ENCODE peak calls at places on chromosomes 2 and 18, in ten cellular contexts. One of them, this sample, is unnamed.

GRCh38 chr2:28683100-28683706 is 68.4 kb upstream of the PPP1CB start:
- DNase-seq in activated naive CD4-positive, alpha-beta T cell: no peak
- DNase-seq in A172: peak
- DNase-seq in T-cell: no peak
- DNase-seq in midbrain: peak
- DNase-seq in SW 1271: no peak
- DNase-seq in AG09309: no peak
- DNase-seq in Calu3: peak
- DNase-seq in A549: peak
- DNase-seq in stimulated activated CD8-positive, alpha-beta memory T cell treated with anti-CD3 and anti-CD28 coated beads, Interleukin-15, amount 100 ng/mL, for 4 hours: no peak
- DNase-seq in this sample: no peak

GRCh38 chr2:219289537-219290361 is 10.6 kb downstream of the DNAJB2 start:
- DNase-seq in SW 1271: no peak
- DNase-seq in A172: peak
- DNase-seq in AG09309: peak
- DNase-seq in Calu3: peak
- DNase-seq in stimulated activated CD8-positive, alpha-beta memory T cell treated with anti-CD3 and anti-CD28 coated beads, Interleukin-15, amount 100 ng/mL, for 4 hours: no peak
- DNase-seq in midbrain: peak
- DNase-seq in T-cell: no peak
- DNase-seq in A549: no peak
- DNase-seq in activated naive CD4-positive, alpha-beta T cell: no peak
- DNase-seq in this sample: peak

GRCh38 chr2:69372767-69373166 is 14.3 kb downstream of the GFPT1 start:
- DNase-seq in activated naive CD4-positive, alpha-beta T cell: no peak
- DNase-seq in AG09309: no peak
- DNase-seq in T-cell: no peak
- DNase-seq in Calu3: no peak
- DNase-seq in midbrain: no peak
- DNase-seq in SW 1271: no peak
- DNase-seq in A549: no peak
- DNase-seq in stimulated activated CD8-positive, alpha-beta memory T cell treated with anti-CD3 and anti-CD28 coated beads, Interleukin-15, amount 100 ng/mL, for 4 hours: no peak
- DNase-seq in A172: no peak
- DNase-seq in this sample: no peak

GRCh38 chr18:23529597-23529996 is 26.3 kb downstream of the RMC1 start:
- DNase-seq in A549: peak
- DNase-seq in A172: peak
- DNase-seq in stimulated activated CD8-positive, alpha-beta memory T cell treated with anti-CD3 and anti-CD28 coated beads, Interleukin-15, amount 100 ng/mL, for 4 hours: no peak
- DNase-seq in activated naive CD4-positive, alpha-beta T cell: no peak
- DNase-seq in Calu3: peak
- DNase-seq in SW 1271: peak
- DNase-seq in T-cell: no peak
- DNase-seq in midbrain: no peak
- DNase-seq in AG09309: no peak
- DNase-seq in this sample: no peak

GRCh38 chr2:190355968-190356657 is 12.7 kb downstream of the INPP1 start:
- DNase-seq in T-cell: no peak
- DNase-seq in A172: no peak
- DNase-seq in SW 1271: no peak
- DNase-seq in Calu3: peak
- DNase-seq in A549: no peak
- DNase-seq in activated naive CD4-positive, alpha-beta T cell: no peak
- DNase-seq in midbrain: no peak
- DNase-seq in stimulated activated CD8-positive, alpha-beta memory T cell treated with anti-CD3 and anti-CD28 coated beads, Interleukin-15, amount 100 ng/mL, for 4 hours: no peak
- DNase-seq in AG09309: no peak
- DNase-seq in this sample: no peak

GRCh38 chr2:175454953-175455389 is 273.5 kb upstream of the ATP5MC3 start:
- DNase-seq in T-cell: no peak
- DNase-seq in A172: no peak
- DNase-seq in AG09309: no peak
- DNase-seq in stimulated activated CD8-positive, alpha-beta memory T cell treated with anti-CD3 and anti-CD28 coated beads, Interleukin-15, amount 100 ng/mL, for 4 hours: no peak
- DNase-seq in Calu3: no peak
- DNase-seq in A549: no peak
- DNase-seq in activated naive CD4-positive, alpha-beta T cell: no peak
- DNase-seq in SW 1271: no peak
- DNase-seq in midbrain: no peak
- DNase-seq in this sample: no peak

GRCh38 chr2:107094450-107094986 is 208.6 kb upstream of the ST6GAL2 start:
- DNase-seq in midbrain: no peak
- DNase-seq in T-cell: no peak
- DNase-seq in AG09309: no peak
- DNase-seq in activated naive CD4-positive, alpha-beta T cell: no peak
- DNase-seq in stimulated activated CD8-positive, alpha-beta memory T cell treated with anti-CD3 and anti-CD28 coated beads, Interleukin-15, amount 100 ng/mL, for 4 hours: no peak
- DNase-seq in A549: no peak
- DNase-seq in Calu3: no peak
- DNase-seq in A172: no peak
- DNase-seq in SW 1271: no peak
- DNase-seq in this sample: no peak

GRCh38 chr2:215060851-215061541 is 77.4 kb downstream of the ABCA12 start:
- DNase-seq in A172: no peak
- DNase-seq in activated naive CD4-positive, alpha-beta T cell: no peak
- DNase-seq in AG09309: no peak
- DNase-seq in midbrain: no peak
- DNase-seq in stimulated activated CD8-positive, alpha-beta memory T cell treated with anti-CD3 and anti-CD28 coated beads, Interleukin-15, amount 100 ng/mL, for 4 hours: no peak
- DNase-seq in SW 1271: no peak
- DNase-seq in Calu3: no peak
- DNase-seq in A549: no peak
- DNase-seq in T-cell: no peak
- DNase-seq in this sample: no peak

GRCh38 chr2:159617651-159618050 is 1.3 kb upstream of the BAZ2B start:
- DNase-seq in midbrain: peak
- DNase-seq in stimulated activated CD8-positive, alpha-beta memory T cell treated with anti-CD3 and anti-CD28 coated beads, Interleukin-15, amount 100 ng/mL, for 4 hours: no peak
- DNase-seq in activated naive CD4-positive, alpha-beta T cell: no peak
- DNase-seq in A549: no peak
- DNase-seq in AG09309: no peak
- DNase-seq in T-cell: no peak
- DNase-seq in A172: peak
- DNase-seq in Calu3: peak
- DNase-seq in SW 1271: no peak
- DNase-seq in this sample: no peak

GRCh38 chr2:233307565-233307964 is at the start of gene SAG:
- DNase-seq in A172: no peak
- DNase-seq in Calu3: no peak
- DNase-seq in activated naive CD4-positive, alpha-beta T cell: no peak
- DNase-seq in T-cell: no peak
- DNase-seq in stimulated activated CD8-positive, alpha-beta memory T cell treated with anti-CD3 and anti-CD28 coated beads, Interleukin-15, amount 100 ng/mL, for 4 hours: no peak
- DNase-seq in AG09309: no peak
- DNase-seq in A549: no peak
- DNase-seq in midbrain: no peak
- DNase-seq in SW 1271: no peak
- DNase-seq in this sample: no peak

GRCh38 chr2:105443610-105444598 is 45.1 kb upstream of the FHL2 start:
- DNase-seq in A549: no peak
- DNase-seq in stimulated activated CD8-positive, alpha-beta memory T cell treated with anti-CD3 and anti-CD28 coated beads, Interleukin-15, amount 100 ng/mL, for 4 hours: no peak
- DNase-seq in midbrain: no peak
- DNase-seq in A172: no peak
- DNase-seq in SW 1271: no peak
- DNase-seq in activated naive CD4-positive, alpha-beta T cell: no peak
- DNase-seq in AG09309: no peak
- DNase-seq in T-cell: no peak
- DNase-seq in Calu3: no peak
- DNase-seq in this sample: no peak

GRCh38 chr2:42193722-42194187 is 24.6 kb downstream of the EML4 start:
- DNase-seq in SW 1271: no peak
- DNase-seq in midbrain: no peak
- DNase-seq in A549: no peak
- DNase-seq in activated naive CD4-positive, alpha-beta T cell: no peak
- DNase-seq in A172: no peak
- DNase-seq in stimulated activated CD8-positive, alpha-beta memory T cell treated with anti-CD3 and anti-CD28 coated beads, Interleukin-15, amount 100 ng/mL, for 4 hours: no peak
- DNase-seq in AG09309: no peak
- DNase-seq in Calu3: no peak
- DNase-seq in T-cell: no peak
- DNase-seq in this sample: no peak